ENCODE peak calls at places on chromosomes 3 and 15, in four cellular contexts. D, G, Y and O are unnamed samples.

GRCh38 chr3:144756704-144757440 is 785.2 kb downstream of the DIPK2A start:
- DNase-seq in G (no peak), D (no peak), Y (no peak), O (no peak)

GRCh38 chr3:50487181-50487580 is 16.3 kb downstream of the CACNA2D2 start:
- DNase-seq in G (no peak), Y (no peak), D (no peak), O (no peak)

GRCh38 chr3:186070996-186071395 is 37.9 kb downstream of the ETV5 start:
- DNase-seq in G (no peak), D (no peak), Y (no peak), O (no peak)

GRCh38 chr3:13114811-13115615 is 41.8 kb upstream of the IQSEC1 start:
- DNase-seq in G (no peak), D (peak), Y (no peak), O (no peak)

GRCh38 chr3:179227349-179227748 is 23.6 kb downstream of the KCNMB3 start:
- DNase-seq in G (no peak), Y (no peak), D (no peak), O (no peak)

GRCh38 chr3:26015752-26016151 is 225.9 kb downstream of the OXSM start:
- DNase-seq in G (no peak), D (no peak), Y (no peak), O (no peak)

GRCh38 chr3:43378066-43378935 is 92.0 kb downstream of the SNRK start:
- DNase-seq in Y (no peak), G (peak), D (peak), O (no peak)

GRCh38 chr15:66901336-66902100 is 163.9 kb upstream of the SMAD3 start:
- DNase-seq in Y (no peak), G (no peak), D (peak), O (no peak)

GRCh38 chr15:37372064-37372463 is 271.7 kb upstream of the MEIS2 start:
- DNase-seq in G (no peak), D (no peak), Y (no peak), O (no peak)

GRCh38 chr15:89780601-89781000 is 4.5 kb downstream of the MESP2 start:
- DNase-seq in G (no peak), Y (no peak), D (no peak), O (no peak)

GRCh38 chr15:32706704-32707103 is 11.1 kb upstream of the GREM1 start:
- DNase-seq in D (no peak), G (no peak), Y (no peak), O (no peak)

GRCh38 chr3:62823461-62824050 is 51.7 kb downstream of the CADPS start:
- DNase-seq in D (no peak), G (no peak), Y (no peak), O (no peak)

GRCh38 chr3:53493997-53494791 is at the start of gene CACNA1D:
- DNase-seq in D (peak), Y (no peak), G (peak), O (no peak)

GRCh38 chr3:13377021-13377420 is 43.1 kb downstream of the NUP210 start:
- DNase-seq in Y (no peak), D (no peak), G (no peak), O (no peak)

GRCh38 chr15:76991048-76991447 is 3.9 kb upstream of the PSTPIP1 start:
- DNase-seq in D (peak), Y (no peak), G (peak), O (no peak)

GRCh38 chr15:87609909-87610308 is 646.6 kb downstream of the NTRK3 start:
- DNase-seq in D (no peak), Y (no peak), G (no peak), O (no peak)

GRCh38 chr3:132134611-132135010 is 99.8 kb upstream of the CPNE4 start:
- DNase-seq in G (no peak), Y (no peak), D (no peak), O (no peak)

DNA sequence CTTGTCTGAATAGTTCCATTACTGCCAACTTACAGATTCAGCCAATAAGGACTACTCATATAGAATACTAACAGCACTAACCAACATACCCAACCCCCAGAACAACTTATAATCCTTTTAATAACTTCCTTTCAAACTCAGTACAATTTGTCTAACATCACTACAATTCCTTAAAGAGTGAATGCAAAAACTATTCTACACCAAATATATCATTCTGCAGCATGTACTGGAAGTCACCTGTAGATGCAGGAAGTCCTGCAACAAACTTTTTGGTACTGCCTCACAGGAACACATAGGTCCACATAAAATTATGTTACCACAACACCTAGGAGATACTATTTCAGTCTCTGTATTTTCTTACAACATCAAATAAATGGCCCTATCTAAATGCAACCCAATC is 2.1 kb downstream of the CCNL1 start:
- DNase-seq in G (no peak), D (no peak), Y (no peak), O (no peak)
- H3K27ac ChIP-seq in G (no peak), D (peak), Y (peak), O (no peak)

GRCh38 chr3:112990672-112991602 is at the start of gene GTPBP8:
- DNase-seq in D (peak), G (peak), Y (peak), O (peak)
- TF ChIP-seq POLR2A in D (peak), G (peak), Y (peak), O (peak)

DNA sequence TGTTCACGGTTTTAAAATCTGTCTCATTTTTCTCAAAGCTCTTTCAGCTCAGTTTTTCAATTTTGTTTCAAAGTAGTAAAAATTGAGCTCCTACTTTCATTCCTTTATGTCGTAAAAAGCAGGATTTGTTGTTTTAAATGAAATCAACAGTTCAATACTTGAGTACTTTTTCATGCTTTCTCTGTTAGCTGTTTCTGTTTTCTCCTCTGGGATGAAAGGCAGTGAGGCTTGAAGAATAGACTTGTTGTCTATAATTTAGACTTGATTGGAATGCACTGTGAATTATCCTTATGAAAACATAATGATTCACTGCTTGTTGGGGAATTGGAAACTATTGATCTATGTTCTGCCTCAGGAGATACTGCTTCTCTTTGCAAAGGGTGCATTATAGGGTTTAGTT is 23.2 kb upstream of the RAB11A start:
- DNase-seq in G (no peak), Y (no peak), D (no peak), O (no peak)
- H3K27ac ChIP-seq in G (no peak), Y (no peak), D (no peak), O (no peak)

GRCh38 chr15:39584662-39585393 is 3.9 kb downstream of the THBS1 start:
- DNase-seq in Y (no peak), D (no peak), G (no peak), O (no peak)
- TF ChIP-seq POLR2A in Y (no peak), D (no peak), G (no peak), O (no peak)